ENCODE peak calls at places on chromosomes 5 and 9, in five cellular contexts. One of them, this sample, is unnamed.

GRCh38 chr5:94374336-94374735 is 244.1 kb downstream of the KIAA0825 start:
- DNase-seq in GM23248: no peak
- DNase-seq in tibial nerve: no peak
- DNase-seq in neuronal stem cell: no peak
- DNase-seq in heart left ventricle: no peak
- DNase-seq in this sample: no peak

GRCh38 chr5:37638897-37639296 is 200.9 kb downstream of the GDNF start:
- DNase-seq in GM23248: peak
- DNase-seq in tibial nerve: no peak
- DNase-seq in neuronal stem cell: no peak
- DNase-seq in heart left ventricle: no peak
- DNase-seq in this sample: no peak

GRCh38 chr5:134247825-134248224 is 22.0 kb upstream of the PPP2CA start:
- DNase-seq in GM23248: peak
- DNase-seq in tibial nerve: no peak
- DNase-seq in neuronal stem cell: no peak
- DNase-seq in heart left ventricle: no peak
- DNase-seq in this sample: no peak

GRCh38 chr9:114371986-114372917 is 15.5 kb downstream of the AKNA start:
- DNase-seq in GM23248: peak
- DNase-seq in tibial nerve: no peak
- DNase-seq in neuronal stem cell: no peak
- DNase-seq in heart left ventricle: no peak
- DNase-seq in this sample: no peak

GRCh38 chr5:95835682-95836405 is 13.3 kb upstream of the GLRX start:
- DNase-seq in GM23248: peak
- DNase-seq in tibial nerve: no peak
- DNase-seq in neuronal stem cell: no peak
- DNase-seq in heart left ventricle: no peak
- DNase-seq in this sample: no peak

GRCh38 chr9:87007711-87008360 is 60.5 kb upstream of the GAS1 start:
- DNase-seq in GM23248: peak
- DNase-seq in tibial nerve: no peak
- DNase-seq in neuronal stem cell: no peak
- DNase-seq in heart left ventricle: no peak
- DNase-seq in this sample: no peak

GRCh38 chr9:89036383-89036782 is 45.1 kb downstream of the S1PR3 start:
- DNase-seq in GM23248: no peak
- DNase-seq in tibial nerve: no peak
- DNase-seq in neuronal stem cell: no peak
- DNase-seq in heart left ventricle: no peak
- DNase-seq in this sample: peak

GRCh38 chr5:32909207-32909606 is 198.1 kb downstream of the NPR3 start:
- DNase-seq in GM23248: peak
- DNase-seq in tibial nerve: no peak
- DNase-seq in neuronal stem cell: no peak
- DNase-seq in heart left ventricle: no peak
- DNase-seq in this sample: peak

GRCh38 chr5:135857630-135858311 is 23.3 kb downstream of the SLC25A48 start:
- DNase-seq in GM23248: no peak
- DNase-seq in tibial nerve: no peak
- DNase-seq in neuronal stem cell: no peak
- DNase-seq in heart left ventricle: no peak
- DNase-seq in this sample: no peak

GRCh38 chr5:74630387-74631087 is 10.0 kb downstream of the ENC1 start:
- DNase-seq in GM23248: peak
- DNase-seq in tibial nerve: no peak
- DNase-seq in neuronal stem cell: no peak
- DNase-seq in heart left ventricle: no peak
- DNase-seq in this sample: peak

GRCh38 chr9:7756088-7756487 is 43.5 kb downstream of the DMAC1 start:
- DNase-seq in GM23248: no peak
- DNase-seq in tibial nerve: no peak
- DNase-seq in neuronal stem cell: no peak
- DNase-seq in heart left ventricle: no peak
- DNase-seq in this sample: no peak

GRCh38 chr9:82421498-82421897 is 432.9 kb downstream of the SPATA31D1 start:
- DNase-seq in GM23248: no peak
- DNase-seq in tibial nerve: no peak
- DNase-seq in neuronal stem cell: no peak
- DNase-seq in heart left ventricle: peak
- DNase-seq in this sample: no peak

GRCh38 chr9:19161257-19162025 is 34.1 kb upstream of the PLIN2 start:
- DNase-seq in GM23248: peak
- DNase-seq in tibial nerve: peak
- DNase-seq in neuronal stem cell: no peak
- DNase-seq in heart left ventricle: no peak
- DNase-seq in this sample: peak

GRCh38 chr5:52190737-52191136 is 597.0 kb upstream of the ITGA1 start:
- DNase-seq in GM23248: no peak
- DNase-seq in tibial nerve: no peak
- DNase-seq in neuronal stem cell: no peak
- DNase-seq in heart left ventricle: no peak
- DNase-seq in this sample: no peak

GRCh38 chr9:131276891-131277672 is 772 bp upstream of the FAM78A start:
- DNase-seq in GM23248: peak
- DNase-seq in tibial nerve: no peak
- DNase-seq in neuronal stem cell: no peak
- DNase-seq in heart left ventricle: no peak
- DNase-seq in this sample: no peak

GRCh38 chr5:148961261-148962199 is 101.3 kb downstream of the SH3TC2 start:
- DNase-seq in GM23248: peak
- DNase-seq in tibial nerve: no peak
- DNase-seq in neuronal stem cell: no peak
- DNase-seq in heart left ventricle: no peak
- DNase-seq in this sample: no peak

GRCh38 chr9:36317766-36318165 is 59.5 kb upstream of the GNE start:
- DNase-seq in GM23248: no peak
- DNase-seq in tibial nerve: no peak
- DNase-seq in neuronal stem cell: no peak
- DNase-seq in heart left ventricle: no peak
- DNase-seq in this sample: no peak

GRCh38 chr5:149381986-149382338 is 2.9 kb upstream of the IL17B start:
- DNase-seq in GM23248: peak
- DNase-seq in tibial nerve: peak
- DNase-seq in neuronal stem cell: peak
- DNase-seq in heart left ventricle: peak
- DNase-seq in this sample: peak

GRCh38 chr5:135244620-135245021 is 154.4 kb downstream of the MACROH2A1 start:
- DNase-seq in GM23248: no peak
- DNase-seq in tibial nerve: no peak
- DNase-seq in neuronal stem cell: no peak
- DNase-seq in heart left ventricle: no peak
- DNase-seq in this sample: no peak

GRCh38 chr5:174222891-174223290 is 177.4 kb downstream of the NSG2 start:
- DNase-seq in GM23248: no peak
- DNase-seq in tibial nerve: no peak
- DNase-seq in neuronal stem cell: no peak
- DNase-seq in heart left ventricle: no peak
- DNase-seq in this sample: no peak

GRCh38 chr5:59003124-59003523 is 420.2 kb downstream of the RAB3C start:
- DNase-seq in GM23248: no peak
- DNase-seq in tibial nerve: no peak
- DNase-seq in neuronal stem cell: no peak
- DNase-seq in heart left ventricle: no peak
- DNase-seq in this sample: no peak

GRCh38 chr5:97191893-97192292 is 8.8 kb upstream of the RIOK2 start:
- DNase-seq in GM23248: no peak
- DNase-seq in tibial nerve: no peak
- DNase-seq in neuronal stem cell: no peak
- DNase-seq in heart left ventricle: no peak
- DNase-seq in this sample: no peak

GRCh38 chr5:97192580-97193421 is 9.8 kb upstream of the RIOK2 start:
- DNase-seq in GM23248: no peak
- DNase-seq in tibial nerve: no peak
- DNase-seq in neuronal stem cell: no peak
- DNase-seq in heart left ventricle: no peak
- DNase-seq in this sample: peak

GRCh38 chr5:97194366-97194765 is 11.3 kb upstream of the RIOK2 start:
- DNase-seq in GM23248: no peak
- DNase-seq in tibial nerve: no peak
- DNase-seq in neuronal stem cell: no peak
- DNase-seq in heart left ventricle: no peak
- DNase-seq in this sample: no peak
- H3K27ac ChIP-seq in GM23248: no peak
- H3K27ac ChIP-seq in tibial nerve: no peak
- H3K27ac ChIP-seq in neuronal stem cell: no peak
- H3K27ac ChIP-seq in heart left ventricle: no peak
- H3K27ac ChIP-seq in this sample: no peak

DNA sequence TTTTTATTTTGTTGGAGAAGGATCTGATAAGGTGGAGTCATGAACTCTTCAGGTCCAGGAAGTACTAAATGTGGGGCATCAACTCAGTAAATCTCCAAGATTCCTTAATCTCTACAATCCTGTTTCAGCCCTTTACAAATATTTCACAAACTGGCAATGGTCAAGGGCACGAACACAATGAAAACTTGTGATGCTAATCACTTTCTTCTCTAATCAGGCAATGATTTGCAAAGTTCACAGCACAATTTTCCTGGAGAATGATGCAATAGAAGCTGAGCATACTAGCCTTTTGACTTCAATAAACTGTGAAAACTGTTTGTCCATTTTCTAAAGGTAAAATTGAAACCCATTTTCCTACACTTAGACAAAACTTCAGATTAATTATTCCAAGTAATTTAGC is 16.9 kb downstream of the GDF9 start:
- DNase-seq in GM23248: no peak
- DNase-seq in tibial nerve: no peak
- DNase-seq in neuronal stem cell: no peak
- DNase-seq in heart left ventricle: no peak
- DNase-seq in this sample: no peak
- H3K27ac ChIP-seq in GM23248: no peak
- H3K27ac ChIP-seq in tibial nerve: no peak
- H3K27ac ChIP-seq in neuronal stem cell: no peak
- H3K27ac ChIP-seq in heart left ventricle: no peak
- H3K27ac ChIP-seq in this sample: no peak

DNA sequence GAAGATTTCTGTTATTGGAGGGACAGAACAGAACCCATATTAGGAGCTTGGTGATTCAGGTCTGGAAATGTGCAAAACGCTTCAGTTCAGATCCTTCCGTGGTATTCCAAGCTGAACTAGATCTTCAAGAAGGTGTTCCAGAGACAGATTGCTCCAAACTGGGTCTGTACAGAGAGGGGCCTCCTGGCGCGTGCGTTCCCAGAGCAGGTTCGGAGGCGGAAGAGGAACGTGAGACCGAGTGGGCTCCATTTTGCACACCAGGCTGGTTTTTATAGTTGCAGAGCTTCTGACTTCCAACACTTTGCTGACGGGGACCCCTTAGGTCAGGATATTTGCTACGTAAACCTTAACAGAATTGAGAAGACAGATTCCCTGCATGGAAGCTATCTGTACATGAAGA is 16.7 kb upstream of the RPL26L1 start:
- DNase-seq in GM23248: no peak
- DNase-seq in tibial nerve: no peak
- DNase-seq in neuronal stem cell: no peak
- DNase-seq in heart left ventricle: peak
- DNase-seq in this sample: no peak
- H3K27ac ChIP-seq in GM23248: peak
- H3K27ac ChIP-seq in tibial nerve: no peak
- H3K27ac ChIP-seq in neuronal stem cell: no peak
- H3K27ac ChIP-seq in heart left ventricle: peak
- H3K27ac ChIP-seq in this sample: peak

DNA sequence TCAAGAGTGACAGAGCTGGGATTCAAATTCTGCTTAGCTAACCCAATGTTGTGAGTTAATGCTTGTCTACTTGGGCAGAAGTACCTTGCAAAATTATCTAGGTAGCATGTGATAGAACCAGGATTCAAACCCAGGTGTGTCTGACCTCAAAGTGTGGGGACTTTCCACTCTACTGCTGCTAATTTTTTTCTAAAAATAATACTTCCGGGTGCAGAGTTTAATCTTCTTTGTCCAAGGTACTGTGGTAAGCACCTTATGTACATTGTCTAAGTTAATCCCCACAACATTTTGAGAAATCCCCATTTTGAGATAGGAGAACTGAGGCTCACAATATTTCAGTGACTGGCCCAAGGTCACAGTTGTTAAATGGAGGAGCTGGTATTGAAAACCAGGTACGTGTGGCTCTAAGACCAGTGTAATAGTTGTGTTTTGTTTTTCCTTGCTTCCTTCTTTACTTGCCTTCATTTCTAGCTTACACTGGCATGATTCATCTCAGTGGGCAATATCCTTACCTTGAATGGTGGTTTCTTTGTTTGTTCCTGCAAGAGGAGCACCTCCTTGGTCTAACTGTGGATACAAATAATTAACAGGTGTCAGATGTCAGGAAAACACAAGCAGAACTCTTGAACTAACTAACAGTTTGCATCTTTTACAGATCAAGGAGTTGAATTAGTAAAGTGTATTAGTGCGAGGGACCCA is 7.5 kb downstream of the ALDOB start:
- DNase-seq in GM23248: no peak
- DNase-seq in tibial nerve: no peak
- DNase-seq in neuronal stem cell: no peak
- DNase-seq in heart left ventricle: no peak
- DNase-seq in this sample: no peak
- H3K27ac ChIP-seq in GM23248: no peak
- H3K27ac ChIP-seq in tibial nerve: no peak
- H3K27ac ChIP-seq in neuronal stem cell: no peak
- H3K27ac ChIP-seq in heart left ventricle: no peak
- H3K27ac ChIP-seq in this sample: no peak